ENCODE peak calls at places on chromosomes 3 and 15, in seven cellular contexts. P is neural progenitor cell; V is body of pancreas; Q is brain microvascular endothelial cell; K is H1; S is naive thymus-derived CD4-positive, alpha-beta T cell; O is mammary epithelial cell. L is an unnamed sample.
A peak's percentile ranks its signal among the peaks of the same experiment; 100 is the strongest.

GRCh38 chr3:105362021-105362665 is 4.6 kb upstream of the ALCAM start:
- DNase-seq in O (peak; percentile 38), P (no peak), Q (no peak), S (no peak), V (no peak), K (no peak), L (no peak)

GRCh38 chr15:75224281-75224680 is 22.6 kb downstream of the C15orf39 start:
- DNase-seq in P (no peak), S (no peak), V (no peak), O (no peak), Q (no peak), K (no peak), L (no peak)

GRCh38 chr15:71237456-71238188 is 122.4 kb downstream of the THSD4 start:
- DNase-seq in O (peak; percentile 96), K (no peak), S (no peak), V (no peak), Q (peak; percentile 99), P (no peak), L (peak; percentile 97)

GRCh38 chr3:184320099-184320445 is 5.7 kb downstream of the EIF4G1 start:
- DNase-seq in Q (peak; percentile 95), K (no peak), P (no peak), V (peak; percentile 98), O (peak; percentile 90), S (no peak), L (peak; percentile 98)

GRCh38 chr3:151460240-151460639 is 621 bp downstream of the IGSF10 start:
- DNase-seq in P (no peak), S (no peak), K (no peak), V (no peak), Q (no peak), O (peak; percentile 20), L (no peak)

GRCh38 chr3:71916747-71917369 is 131.9 kb upstream of the PROK2 start:
- DNase-seq in S (no peak), K (no peak), O (no peak), Q (no peak), V (no peak), P (no peak), L (no peak)

GRCh38 chr3:136787226-136787793 is 31.6 kb upstream of the SLC35G2 start:
- DNase-seq in P (no peak), V (peak; percentile 24), O (no peak), K (no peak), S (peak; percentile 1), Q (peak; percentile 16), L (peak; percentile 56)

GRCh38 chr3:143429628-143430514 is 310.3 kb downstream of the CHST2 start:
- DNase-seq in Q (no peak), V (no peak), S (no peak), K (no peak), P (no peak), O (no peak), L (no peak)

GRCh38 chr3:56980798-56981390 is 79.6 kb upstream of the SPATA12 start:
- DNase-seq in K (no peak), Q (peak; percentile 99), S (no peak), O (peak; percentile 95), V (no peak), P (no peak), L (peak; percentile 99)

GRCh38 chr15:31781261-31781660 is 249.1 kb upstream of the CHRNA7 start:
- DNase-seq in Q (no peak), P (no peak), O (no peak), K (no peak), V (no peak), S (no peak), L (no peak)

GRCh38 chr15:99452010-99452409 is 113.8 kb upstream of the MEF2A start:
- DNase-seq in S (no peak), K (peak; percentile 22), O (no peak), V (no peak), P (no peak), Q (no peak), L (no peak)

DNA sequence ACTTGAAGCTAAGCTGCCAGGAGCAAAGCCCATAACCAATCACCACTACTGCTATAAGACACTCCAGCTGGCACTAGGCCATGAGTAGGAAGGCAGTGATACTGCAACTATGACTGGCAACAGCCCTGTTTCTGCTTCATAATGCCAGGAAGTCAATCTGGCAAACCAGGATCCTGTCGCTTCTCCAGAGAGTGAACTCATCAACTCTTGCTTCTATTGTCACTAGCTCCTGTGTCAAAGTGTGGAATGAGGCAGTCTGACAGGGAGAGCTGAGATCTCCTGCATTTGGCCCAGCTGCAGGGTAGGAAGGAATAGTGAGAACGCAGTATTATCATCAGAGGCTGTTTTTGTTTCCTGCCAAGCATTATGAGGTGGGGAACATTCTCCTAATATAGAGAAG is 105.3 kb downstream of the CTNNB1 start:
- DNase-seq in S (no peak), V (no peak), K (no peak), P (no peak), Q (peak; percentile 35), O (no peak), L (peak; percentile 59)
- H3K27ac ChIP-seq in S (no peak overlapping the region), V (no peak overlapping the region), K (no peak overlapping the region), P (no peak overlapping the region), Q (no peak overlapping the region), O (no peak overlapping the region), L (no peak overlapping the region)

DNA sequence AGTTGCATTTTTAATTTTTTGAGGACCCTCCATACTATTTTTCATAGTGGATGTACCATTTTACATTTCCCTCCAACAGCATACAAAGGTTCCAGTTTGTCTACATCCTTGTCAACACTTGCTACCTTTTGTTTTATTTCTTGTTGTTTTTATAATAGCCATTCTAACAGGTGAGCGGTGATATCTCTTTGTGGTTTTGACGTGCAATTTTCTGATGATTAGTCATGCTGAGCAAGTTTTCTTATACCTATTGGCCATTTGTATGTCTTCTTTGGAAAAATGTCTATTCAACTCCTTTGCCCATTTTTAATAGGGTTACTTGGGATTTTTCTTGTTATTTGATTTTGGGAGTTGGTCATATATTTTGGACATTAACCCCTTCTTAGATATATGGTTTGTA is 187.0 kb downstream of the CDIN1 start:
- DNase-seq in S (no peak), Q (no peak), V (no peak), O (peak; percentile 56), K (no peak), P (no peak), L (no peak)
- H3K27ac ChIP-seq in S (no peak overlapping the region), Q (no peak overlapping the region), V (no peak overlapping the region), O (no peak overlapping the region), K (no peak overlapping the region), P (no peak overlapping the region), L (no peak overlapping the region)

DNA sequence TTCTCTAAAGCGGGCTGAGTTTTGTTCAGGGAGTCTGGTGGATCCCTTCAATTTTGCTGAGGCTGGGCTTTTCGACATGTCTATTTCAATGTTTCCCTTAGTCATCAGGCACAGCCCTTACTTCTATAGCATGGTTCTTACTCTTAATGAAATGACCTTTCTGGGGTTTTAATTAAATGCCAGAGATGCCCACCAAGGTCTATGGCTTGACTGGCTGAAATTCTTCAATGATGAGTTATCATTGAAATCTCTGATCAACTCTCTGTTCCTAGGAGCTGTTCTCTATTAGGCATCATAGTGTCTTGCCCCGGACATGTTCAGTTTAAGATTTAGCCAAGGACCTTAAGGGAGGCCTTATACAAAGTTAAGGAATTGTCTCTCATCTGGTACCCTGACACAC is 33.4 kb upstream of the KBTBD12 start:
- DNase-seq in O (no peak), V (no peak), P (no peak), Q (no peak), S (no peak), K (no peak), L (no peak)
- H3K27ac ChIP-seq in O (no peak overlapping the region), V (no peak overlapping the region), P (no peak overlapping the region), Q (no peak overlapping the region), S (no peak overlapping the region), K (no peak overlapping the region), L (no peak overlapping the region)

DNA sequence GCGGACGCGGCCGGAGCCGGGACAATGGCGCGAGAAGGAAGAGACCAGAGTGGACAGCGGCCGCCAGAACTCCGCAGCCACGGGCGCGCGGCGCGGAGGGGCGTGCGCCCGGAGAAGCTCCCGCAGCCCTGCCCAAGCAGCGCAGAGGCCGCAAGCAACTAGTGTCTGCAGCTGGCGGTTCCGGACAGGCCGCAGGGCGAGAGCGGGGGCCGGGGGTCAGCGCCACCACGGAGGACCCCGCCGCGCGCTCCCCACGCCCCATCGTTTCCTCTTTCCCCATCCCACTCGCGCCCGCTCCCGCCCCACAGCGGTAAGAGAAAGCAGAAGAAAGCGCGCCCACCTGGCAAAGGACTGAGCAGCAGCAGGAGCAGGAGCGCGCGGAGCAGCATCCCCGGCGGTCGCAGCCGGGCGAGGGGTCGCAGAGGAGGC is 440 bp downstream of the PRTG start:
- DNase-seq in S (no peak), K (no peak), P (peak; percentile 66), Q (peak; percentile 17), V (no peak), O (no peak), L (peak; percentile 44)
- H3K27ac ChIP-seq in S (no peak overlapping the region), K (no peak overlapping the region), P (peak overlapping the region; percentile 96), Q (no peak overlapping the region), V (no peak overlapping the region), O (no peak overlapping the region), L (peak overlapping the region; percentile 95)

DNA sequence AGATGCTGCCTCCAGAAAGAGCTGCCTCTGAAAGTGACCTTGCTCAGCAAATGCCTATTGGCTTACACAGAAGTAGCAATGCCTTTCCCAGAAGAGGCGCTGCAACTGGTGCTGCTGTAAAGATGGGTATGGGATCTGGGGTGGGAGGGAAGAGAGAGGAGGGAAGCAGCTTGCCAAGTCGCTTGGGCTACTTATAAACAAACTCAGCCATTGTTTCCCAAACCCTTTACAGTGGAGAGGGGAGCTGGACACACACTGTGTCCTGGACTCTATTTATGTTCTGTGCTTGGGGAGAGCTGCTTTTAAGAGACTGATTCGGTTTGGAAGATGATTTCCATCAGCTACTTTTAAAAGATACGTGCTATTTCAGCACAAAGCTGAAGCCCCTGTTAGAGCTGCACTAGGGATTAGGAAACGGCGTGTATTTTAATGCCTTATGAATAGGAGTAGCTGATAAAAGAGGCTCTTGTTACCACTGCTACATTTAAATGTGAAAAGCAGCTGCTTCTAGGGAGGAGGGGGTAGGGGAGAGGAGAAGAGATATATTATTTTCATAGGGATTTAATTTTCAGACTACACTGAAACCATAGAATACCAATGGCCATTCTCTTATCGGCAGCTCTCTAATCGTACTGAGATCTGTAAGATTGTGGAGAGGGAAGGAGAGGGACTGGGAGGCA is 440.6 kb downstream of the MCTP2 start:
- DNase-seq in O (no peak), S (no peak), V (no peak), Q (peak; percentile 9), P (peak; percentile 81), K (no peak), L (peak; percentile 61)
- H3K27ac ChIP-seq in O (no peak overlapping the region), S (no peak overlapping the region), V (no peak overlapping the region), Q (no peak overlapping the region), P (peak overlapping the region; percentile 22), K (no peak overlapping the region), L (no peak overlapping the region)

GRCh38 chr15:63811942-63812341 is 21.8 kb downstream of the HERC1 start:
- DNase-seq in P (no peak), V (no peak), K (no peak), S (no peak), Q (no peak), O (no peak), L (no peak)
- H3K27ac ChIP-seq in P (no peak overlapping the region), V (no peak overlapping the region), K (no peak overlapping the region), S (no peak overlapping the region), Q (no peak overlapping the region), O (no peak overlapping the region), L (no peak overlapping the region)

DNA sequence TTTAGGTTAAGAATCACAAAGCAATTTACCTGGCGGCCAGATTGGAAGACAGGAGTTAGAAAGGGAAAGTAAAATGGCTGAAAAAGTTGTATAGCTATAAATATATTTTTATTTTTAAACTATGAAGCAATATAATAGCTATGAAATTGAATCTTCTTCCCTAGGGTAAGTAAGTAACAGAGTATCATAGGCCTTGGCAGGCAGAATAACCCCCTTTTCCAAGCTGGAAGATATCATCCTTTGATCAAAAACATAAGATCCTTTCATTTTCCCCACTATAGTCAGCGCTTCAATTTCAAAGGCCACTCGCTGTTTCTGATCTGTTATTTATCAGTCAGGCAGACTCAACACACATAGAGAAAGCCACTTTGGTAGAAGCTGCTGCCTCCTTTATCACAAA is 74.1 kb upstream of the UBE2E2 start:
- DNase-seq in K (no peak), Q (no peak), V (no peak), S (no peak), O (no peak), P (no peak), L (no peak)
- H3K27ac ChIP-seq in K (no peak overlapping the region), Q (no peak overlapping the region), V (no peak overlapping the region), S (no peak overlapping the region), O (no peak overlapping the region), P (no peak overlapping the region), L (peak overlapping the region; percentile 27)